ENCODE peak calls at places on chromosome 15, in ten cellular contexts. I, Y, M, T, G, V, H, P, L and W are unnamed samples. For H3K4me1, the result is how much of the 10 kb centered on the place peaks cover.

GRCh38 chr15:101420232-101420631 is 69.3 kb downstream of the PCSK6 start:
- DNase-seq in I (no peak), Y (no peak), M (no peak), T (no peak), G (no peak), V (no peak), H (no peak), P (no peak), L (no peak), W (no peak)

GRCh38 chr15:91908401-91908800 is 54.9 kb downstream of the SLCO3A1 start:
- DNase-seq in I (no peak), Y (no peak), M (no peak), T (no peak), G (no peak), V (no peak), H (peak), P (no peak), L (no peak), W (no peak)

GRCh38 chr15:20352241-20353200 is 189.1 kb downstream of the GOLGA6L6 start:
- DNase-seq in I (no peak), Y (no peak), M (peak), T (no peak), G (no peak), V (no peak), H (no peak), P (peak), L (peak), W (no peak)

GRCh38 chr15:81284256-81285031 is 39.5 kb downstream of the STARD5 start:
- DNase-seq in I (no peak), Y (peak), M (no peak), T (no peak), G (no peak), V (no peak), H (no peak), P (peak), L (no peak), W (no peak)

GRCh38 chr15:65275728-65276126 is 11.0 kb downstream of the PARP16 start:
- DNase-seq in I (no peak), Y (no peak), M (no peak), T (no peak), G (no peak), V (no peak), H (no peak), P (no peak), L (no peak), W (no peak)

GRCh38 chr15:63524316-63525015 is 20.1 kb downstream of the USP3 start:
- DNase-seq in I (no peak), Y (no peak), M (no peak), T (no peak), G (no peak), V (no peak), H (no peak), P (no peak), L (no peak), W (no peak)

GRCh38 chr15:89822951-89823701 is 8.5 kb upstream of the ANPEP start:
- DNase-seq in I (no peak), Y (no peak), M (peak), T (no peak), G (no peak), V (no peak), H (peak), P (no peak), L (no peak), W (no peak)

GRCh38 chr15:32717290-32718081 is at the start of gene GREM1:
- DNase-seq in I (no peak), Y (peak), M (no peak), T (no peak), G (no peak), V (no peak), H (peak), P (no peak), L (peak), W (no peak)

GRCh38 chr15:38714309-38715072 is 149.9 kb upstream of the RASGRP1 start:
- DNase-seq in I (peak), Y (no peak), M (no peak), T (no peak), G (no peak), V (no peak), H (peak), P (no peak), L (no peak), W (no peak)

GRCh38 chr15:97030251-97030650 is 699.8 kb downstream of the NR2F2 start:
- DNase-seq in I (no peak), Y (no peak), M (no peak), T (no peak), G (no peak), V (no peak), H (no peak), P (no peak), L (no peak), W (no peak)

GRCh38 chr15:70013647-70014310 is 83.9 kb downstream of the TLE3 start:
- DNase-seq in I (no peak), Y (no peak), M (peak), T (no peak), G (no peak), V (no peak), H (no peak), P (no peak), L (no peak), W (no peak)

GRCh38 chr15:64044315-64045105 is 1.8 kb downstream of the DAPK2 start:
- DNase-seq in I (no peak), Y (no peak), M (no peak), T (no peak), G (peak), V (no peak), H (no peak), P (peak), L (no peak), W (no peak)

GRCh38 chr15:69215636-69216035 is 55.2 kb downstream of the GLCE start:
- DNase-seq in I (no peak), Y (no peak), M (no peak), T (no peak), G (no peak), V (no peak), H (no peak), P (no peak), L (no peak), W (no peak)

GRCh38 chr15:27550635-27551034 is 548.5 kb downstream of the OCA2 start:
- DNase-seq in I (no peak), Y (no peak), M (no peak), T (no peak), G (no peak), V (no peak), H (no peak), P (no peak), L (no peak), W (no peak)

GRCh38 chr15:100889359-100890058 is 9.9 kb downstream of the ALDH1A3 start:
- DNase-seq in I (peak), Y (peak), M (no peak), T (no peak), G (no peak), V (no peak), H (peak), P (no peak), L (peak), W (no peak)

GRCh38 chr15:84921121-84921520 is 36.7 kb downstream of the SLC28A1 start:
- DNase-seq in I (no peak), Y (no peak), M (no peak), T (no peak), G (no peak), V (no peak), H (no peak), P (no peak), L (no peak), W (no peak)

GRCh38 chr15:55530861-55531313 is 22.9 kb upstream of the DNAAF4 start:
- DNase-seq in I (no peak), Y (no peak), M (no peak), T (no peak), G (no peak), V (no peak), H (peak), P (no peak), L (no peak), W (no peak)

GRCh38 chr15:80777137-80777536 is 2.0 kb upstream of the CEMIP start:
- DNase-seq in I (no peak), Y (peak), M (no peak), T (no peak), G (no peak), V (no peak), H (peak), P (no peak), L (no peak), W (no peak)

GRCh38 chr15:89926158-89926557 is 13.4 kb upstream of the ARPIN start:
- DNase-seq in I (no peak), Y (no peak), M (no peak), T (no peak), G (no peak), V (no peak), H (no peak), P (no peak), L (no peak), W (no peak)

GRCh38 chr15:76575177-76576078 is 238.9 kb downstream of the ISL2 start:
- DNase-seq in I (no peak), Y (no peak), M (no peak), T (no peak), G (no peak), V (no peak), H (no peak), P (no peak), L (no peak), W (no peak)

GRCh38 chr15:39216816-39217215 is 364.1 kb upstream of the THBS1 start:
- DNase-seq in I (no peak), Y (no peak), M (no peak), T (no peak), G (no peak), V (no peak), H (no peak), P (no peak), L (no peak), W (no peak)

GRCh38 chr15:58686286-58686685 is 63.2 kb downstream of the ADAM10 start:
- DNase-seq in I (no peak), Y (no peak), M (no peak), T (no peak), G (no peak), V (no peak), H (no peak), P (no peak), L (no peak), W (no peak)

GRCh38 chr15:37246856-37247255 is 146.5 kb upstream of the MEIS2 start:
- DNase-seq in I (no peak), Y (no peak), M (no peak), T (no peak), G (no peak), V (no peak), H (no peak), P (no peak), L (no peak), W (no peak)
- H3K4me1 ChIP-seq in I (under half), Y (under half), M (under half), T (under half), G (under half), V (under half), H (under half), P (under half), L (under half), W (under half)

GRCh38 chr15:95227235-95227634 is 995.9 kb downstream of the MCTP2 start:
- DNase-seq in I (no peak), Y (no peak), M (no peak), T (no peak), G (no peak), V (no peak), H (no peak), P (no peak), L (no peak), W (no peak)
- H3K4me1 ChIP-seq in I (under half), Y (under half), M (under half), T (under half), G (under half), V (under half), H (under half), P (under half), L (under half), W (under half)

DNA sequence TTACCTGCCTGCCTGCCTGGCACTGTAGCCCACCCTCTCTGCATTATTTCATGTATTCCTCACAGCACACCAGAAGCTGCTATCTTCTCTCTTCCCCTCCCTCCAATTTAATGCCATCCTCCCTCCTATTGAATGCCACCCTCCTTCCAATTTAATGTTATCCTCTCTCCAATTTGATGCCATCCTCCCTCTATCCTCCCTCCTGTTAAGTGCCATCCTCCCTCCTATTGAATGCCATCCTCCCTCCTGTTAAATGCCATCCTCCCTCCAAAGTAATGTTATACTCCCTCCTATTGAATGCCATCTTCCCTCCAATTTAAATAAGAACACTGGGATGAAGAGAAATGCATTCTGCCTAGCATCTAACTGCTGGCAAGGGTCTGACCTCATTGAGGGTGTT is 11.1 kb downstream of the ATP10A start:
- DNase-seq in I (no peak), Y (no peak), M (no peak), T (no peak), G (no peak), V (no peak), H (no peak), P (no peak), L (no peak), W (no peak)
- H3K4me1 ChIP-seq in I (under half), Y (under half), M (under half), T (under half), G (under half), V (under half), H (under half), P (under half), L (under half), W (half or more)

DNA sequence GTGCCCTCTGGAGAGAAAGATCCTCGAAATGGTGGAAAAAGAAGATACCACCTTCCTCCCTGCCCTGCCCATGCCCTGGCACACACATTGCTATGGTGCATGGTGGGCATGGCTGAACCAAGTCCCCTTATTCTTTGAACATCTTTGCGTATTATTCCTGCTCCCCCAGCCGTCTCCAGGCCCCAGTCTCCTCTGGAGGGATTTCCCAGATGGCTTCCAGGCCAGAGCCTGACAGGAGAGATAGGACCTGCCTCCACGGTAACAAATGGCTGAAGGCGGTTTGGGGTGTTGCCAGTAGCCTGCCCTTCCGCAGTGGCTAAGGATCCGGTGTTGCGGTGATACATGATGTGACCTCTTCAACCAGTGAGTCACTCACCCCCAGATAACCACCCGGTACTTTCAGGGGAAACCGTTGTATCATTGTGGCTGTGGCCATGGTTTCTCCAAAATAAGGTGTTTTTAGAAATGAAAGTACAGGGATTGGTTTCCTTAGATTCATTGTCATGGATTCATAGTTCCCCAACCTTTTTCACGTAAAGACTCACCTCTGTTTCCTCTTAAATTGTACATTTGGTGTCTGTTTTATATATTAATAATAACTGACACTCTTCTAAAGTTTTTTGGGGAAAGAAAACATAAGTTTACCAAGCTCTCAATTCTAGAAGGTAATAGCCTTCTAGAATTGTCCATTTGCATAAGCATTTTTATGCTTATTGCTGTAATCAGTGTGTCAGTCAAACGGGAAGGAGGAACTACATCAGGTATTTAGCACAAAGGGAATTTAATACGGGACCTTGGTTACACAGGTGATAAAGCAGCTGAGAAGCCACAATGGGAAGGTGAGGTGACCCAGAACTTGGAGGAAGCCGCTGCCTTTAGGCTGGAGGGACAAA is 25.9 kb downstream of the SMAD3 start:
- DNase-seq in I (peak), Y (peak), M (peak), T (peak), G (no peak), V (no peak), H (peak), P (peak), L (peak), W (peak)
- H3K4me1 ChIP-seq in I (half or more), Y (half or more), M (half or more), T (under half), G (half or more), V (under half), H (half or more), P (under half), L (half or more), W (half or more)